ENCODE peak calls at places on chromosomes 3 and 15, in six cellular contexts. G, N, F, H, D and V are unnamed samples.

GRCh38 chr3:5389057-5389456 is 201.6 kb downstream of the EDEM1 start:
- DNase-seq in G (no peak), N (no peak), F (no peak), H (no peak), D (peak; percentile 74), V (no peak)

GRCh38 chr3:173778246-173778645 is 380.7 kb downstream of the NLGN1 start:
- DNase-seq in G (no peak), N (no peak), F (no peak), H (no peak), D (no peak), V (no peak)

GRCh38 chr15:77897896-77898406 is 179.6 kb downstream of the TBC1D2B start:
- DNase-seq in G (no peak), N (no peak), F (no peak), H (no peak), D (no peak), V (no peak)

GRCh38 chr15:69443032-69443611 is 9.5 kb upstream of the RPLP1 start:
- DNase-seq in G (no peak), N (peak; percentile 26), F (no peak), H (no peak), D (no peak), V (no peak)

GRCh38 chr15:56631765-56632164 is 101.5 kb downstream of the ZNF280D start:
- DNase-seq in G (no peak), N (no peak), F (no peak), H (no peak), D (no peak), V (no peak)

GRCh38 chr3:52596658-52597265 is 60.4 kb downstream of the UQCC5 start:
- DNase-seq in G (peak; percentile 86), N (no peak), F (no peak), H (no peak), D (no peak), V (no peak)

GRCh38 chr15:99542828-99543227 is 23.0 kb upstream of the MEF2A start:
- DNase-seq in G (no peak), N (no peak), F (no peak), H (no peak), D (no peak), V (no peak)

GRCh38 chr3:104873331-104873730 is 493.4 kb upstream of the ALCAM start:
- DNase-seq in G (no peak), N (no peak), F (no peak), H (no peak), D (no peak), V (no peak)

GRCh38 chr15:63056843-63057242 is 14.3 kb downstream of the TPM1 start:
- DNase-seq in G (no peak), N (no peak), F (no peak), H (no peak), D (no peak), V (no peak)

GRCh38 chr3:153572654-153573053 is 410.6 kb downstream of the RAP2B start:
- DNase-seq in G (no peak), N (no peak), F (no peak), H (no peak), D (no peak), V (no peak)

GRCh38 chr3:14216257-14217048 is 37.8 kb downstream of the LSM3 start:
- DNase-seq in G (peak; percentile 37), N (peak; percentile 71), F (no peak), H (no peak), D (no peak), V (peak; percentile 22)

GRCh38 chr3:65400893-65401292 is 637.8 kb downstream of the MAGI1 start:
- DNase-seq in G (no peak), N (no peak), F (no peak), H (no peak), D (no peak), V (no peak)

GRCh38 chr15:72516734-72517133 is 42.6 kb downstream of the ARIH1 start:
- DNase-seq in G (no peak), N (no peak), F (no peak), H (no peak), D (no peak), V (no peak)

GRCh38 chr15:49169880-49170597 is at the start of gene GALK2:
- DNase-seq in G (peak; percentile 68), N (peak; percentile 78), F (peak; percentile 52), H (no peak), D (no peak), V (peak; percentile 86)

GRCh38 chr3:64889991-64890390 is 202.2 kb upstream of the ADAMTS9 start:
- DNase-seq in G (no peak), N (no peak), F (no peak), H (no peak), D (no peak), V (no peak)

GRCh38 chr3:105616374-105616915 is 249.7 kb downstream of the ALCAM start:
- DNase-seq in G (no peak), N (no peak), F (no peak), H (no peak), D (no peak), V (no peak)

GRCh38 chr3:39255503-39256325 is 24.1 kb downstream of the CX3CR1 start:
- DNase-seq in G (no peak), N (no peak), F (no peak), H (no peak), D (no peak), V (no peak)

GRCh38 chr15:20352241-20353200 is 189.1 kb downstream of the GOLGA6L6 start:
- DNase-seq in G (no peak), N (no peak), F (no peak), H (no peak), D (no peak), V (no peak)

GRCh38 chr3:12891985-12892839 is 50.8 kb upstream of the RPL32 start:
- DNase-seq in G (peak; percentile 36), N (peak; percentile 48), F (peak; percentile 83), H (no peak), D (no peak), V (peak; percentile 42)

GRCh38 chr15:84979651-84980050 is 2.0 kb upstream of the PDE8A start:
- DNase-seq in G (no peak), N (no peak), F (no peak), H (no peak), D (no peak), V (no peak)

GRCh38 chr15:73397461-73397860 is 28.7 kb upstream of the HCN4 start:
- DNase-seq in G (no peak), N (no peak), F (no peak), H (peak; percentile 69), D (no peak), V (no peak)

GRCh38 chr3:174193559-174193958 is 665.6 kb upstream of the NAALADL2 start:
- DNase-seq in G (no peak), N (no peak), F (no peak), H (no peak), D (no peak), V (no peak)

GRCh38 chr3:48303021-48303420 is 30.4 kb downstream of the SPINK8 start:
- DNase-seq in G (no peak), N (no peak), F (no peak), H (no peak), D (no peak), V (no peak)

GRCh38 chr3:73037369-73037699 is 24.1 kb upstream of the EBLN2 start:
- DNase-seq in G (no peak), N (no peak), F (no peak), H (no peak), D (no peak), V (no peak)

GRCh38 chr3:188788621-188789081 is 383.1 kb upstream of the TPRG1 start:
- DNase-seq in G (no peak), N (peak; percentile 42), F (no peak), H (no peak), D (no peak), V (peak; percentile 43)

GRCh38 chr3:134364936-134365765 is 9.1 kb downstream of the AMOTL2 start:
- DNase-seq in G (no peak), N (no peak), F (no peak), H (peak; percentile 76), D (no peak), V (no peak)

GRCh38 chr3:94645790-94646189 is 582.9 kb downstream of the NSUN3 start:
- DNase-seq in G (no peak), N (no peak), F (no peak), H (no peak), D (no peak), V (no peak)

GRCh38 chr3:122728756-122729514 is 48.3 kb downstream of the PARP14 start:
- DNase-seq in G (no peak), N (no peak), F (no peak), H (no peak), D (no peak), V (no peak)

GRCh38 chr15:74889882-74890768 is at the start of gene MPI:
- DNase-seq in G (peak; percentile 76), N (peak; percentile 80), F (no peak), H (peak; percentile 94), D (no peak), V (peak; percentile 79)

GRCh38 chr3:187946981-187947380 is 201.7 kb upstream of the BCL6 start:
- DNase-seq in G (no peak), N (no peak), F (no peak), H (no peak), D (no peak), V (no peak)

GRCh38 chr15:101188517-101189340 is 63.1 kb downstream of the CHSY1 start:
- DNase-seq in G (no peak), N (no peak), F (no peak), H (no peak), D (no peak), V (no peak)

GRCh38 chr3:14243782-14244181 is 65.2 kb downstream of the LSM3 start:
- DNase-seq in G (no peak), N (no peak), F (no peak), H (no peak), D (no peak), V (no peak)

GRCh38 chr15:82689147-82689546 is 20.5 kb downstream of the AP3B2 start:
- DNase-seq in G (no peak), N (no peak), F (no peak), H (peak; percentile 62), D (no peak), V (no peak)

GRCh38 chr15:47616876-47617275 is 100.4 kb upstream of the SEMA6D start:
- DNase-seq in G (no peak), N (no peak), F (no peak), H (no peak), D (peak; percentile 1), V (no peak)

GRCh38 chr3:65006300-65006739 is 318.5 kb upstream of the ADAMTS9 start:
- DNase-seq in G (no peak), N (no peak), F (no peak), H (no peak), D (no peak), V (no peak)

GRCh38 chr15:58522391-58522790 is 90.6 kb downstream of the LIPC start:
- DNase-seq in G (peak; percentile 64), N (no peak), F (no peak), H (peak; percentile 90), D (no peak), V (no peak)

GRCh38 chr3:15361494-15362214 is 29.3 kb upstream of the SH3BP5 start:
- DNase-seq in G (no peak), N (peak; percentile 8), F (no peak), H (no peak), D (no peak), V (no peak)

GRCh38 chr3:94234177-94234788 is 171.4 kb downstream of the NSUN3 start:
- DNase-seq in G (no peak), N (no peak), F (peak; percentile 10), H (no peak), D (no peak), V (no peak)